ENCODE peak calls at places on chromosomes 13 and 19, in six cellular contexts. Z, N, Y, P, Q and X are unnamed samples.

GRCh38 chr13:98826156-98826555 is 73.7 kb upstream of the SLC15A1 start:
- DNase-seq in N (no peak), Q (no peak), P (no peak), Z (no peak), Y (no peak), X (peak)

GRCh38 chr19:7497292-7497691 is 8.5 kb upstream of the PEX11G start:
- DNase-seq in Z (no peak), P (no peak), Y (no peak), N (no peak), Q (no peak), X (no peak)

GRCh38 chr19:632228-633067 is 889 bp downstream of the POLRMT start:
- DNase-seq in N (peak), Q (peak), P (peak), Z (no peak), Y (no peak), X (peak)

GRCh38 chr13:94454906-94455305 is 24.6 kb downstream of the DCT start:
- DNase-seq in Q (no peak), N (peak), Z (no peak), Y (no peak), P (no peak), X (no peak)

GRCh38 chr19:18007939-18008673 is at the start of gene ARRDC2:
- DNase-seq in P (peak), Q (peak), Z (no peak), N (peak), Y (peak), X (peak)

GRCh38 chr19:31144069-31144468 is 205.2 kb downstream of the TSHZ3 start:
- DNase-seq in N (no peak), P (no peak), Y (no peak), Z (no peak), Q (no peak), X (no peak)

GRCh38 chr19:21568816-21569496 is 63.6 kb downstream of the ZNF429 start:
- DNase-seq in Z (peak), P (no peak), Q (peak), N (peak), Y (peak), X (no peak)

GRCh38 chr19:2016041-2016807 is 710 bp upstream of the BTBD2 start:
- DNase-seq in Z (no peak), Q (no peak), Y (peak), P (peak), N (peak), X (peak)

GRCh38 chr13:105804561-105805190 is 730.8 kb downstream of the EFNB2 start:
- DNase-seq in N (no peak), Y (no peak), Q (no peak), P (no peak), Z (no peak), X (no peak)

GRCh38 chr13:76808927-76809326 is 77.3 kb downstream of the KCTD12 start:
- DNase-seq in Q (no peak), N (no peak), P (no peak), Z (no peak), Y (no peak), X (no peak)

GRCh38 chr13:39364797-39365468 is 238.1 kb downstream of the LHFPL6 start:
- DNase-seq in P (no peak), Y (no peak), Q (no peak), Z (peak), N (no peak), X (no peak)

GRCh38 chr13:113592571-113592970 is 8.0 kb downstream of the TFDP1 start:
- DNase-seq in Q (no peak), Z (no peak), P (no peak), N (no peak), Y (no peak), X (no peak)

GRCh38 chr19:29475469-29475868 is 50.3 kb upstream of the VSTM2B start:
- DNase-seq in Z (no peak), Q (no peak), N (no peak), P (no peak), Y (peak), X (no peak)

GRCh38 chr19:49799798-49800376 is 13.2 kb downstream of the FUZ start:
- DNase-seq in Z (no peak), N (no peak), Y (no peak), P (no peak), Q (no peak), X (peak)

GRCh38 chr13:83827338-83827737 is 54.9 kb downstream of the SLITRK1 start:
- DNase-seq in Y (no peak), Q (no peak), N (no peak), P (no peak), Z (no peak), X (no peak)

GRCh38 chr19:34228347-34228746 is 26.0 kb upstream of the GARRE1 start:
- DNase-seq in Z (no peak), Y (no peak), Q (no peak), P (no peak), N (no peak), X (no peak)

GRCh38 chr19:42370667-42371066 is 19.4 kb downstream of the CNFN start:
- DNase-seq in P (no peak), Z (no peak), N (no peak), Y (no peak), Q (no peak), X (no peak)

GRCh38 chr13:102212729-102213128 is 189.1 kb downstream of the FGF14 start:
- DNase-seq in N (no peak), Z (no peak), Y (no peak), P (no peak), Q (no peak), X (no peak)

GRCh38 chr19:17079710-17080440 is 4.3 kb downstream of the MYO9B start:
- DNase-seq in Z (peak), Y (peak), P (peak), N (peak), Q (peak), X (peak)

GRCh38 chr19:51005248-51005647 is 3.8 kb upstream of the KLK8 start:
- DNase-seq in Q (no peak), Y (no peak), Z (no peak), N (no peak), P (no peak), X (no peak)

GRCh38 chr13:92719868-92720267 is 506.7 kb upstream of the GPC6 start:
- DNase-seq in Q (no peak), Y (no peak), Z (no peak), N (no peak), P (no peak), X (no peak)

GRCh38 chr13:52029569-52029968 is 5.1 kb downstream of the UTP14C start:
- DNase-seq in Z (no peak), N (no peak), Y (no peak), P (no peak), Q (no peak), X (no peak)

GRCh38 chr19:33432408-33433170 is 59.1 kb downstream of the CEBPG start:
- DNase-seq in Z (no peak), Q (no peak), P (no peak), Y (no peak), N (no peak), X (no peak)

GRCh38 chr19:46717034-46717715 is at the start of gene PRKD2:
- DNase-seq in P (peak), Z (no peak), Y (peak), N (peak), Q (peak), X (peak)

GRCh38 chr19:10295305-10295846 is 5.6 kb downstream of the ICAM5 start:
- DNase-seq in P (no peak), Y (no peak), N (peak), Q (no peak), Z (no peak), X (peak)

GRCh38 chr13:98918771-98919170 is 59.1 kb downstream of the DOCK9 start:
- DNase-seq in P (no peak), Q (no peak), N (no peak), Z (no peak), Y (no peak), X (peak)

GRCh38 chr19:11450570-11451326 is 15.3 kb downstream of the PRKCSH start:
- DNase-seq in Q (no peak), Y (no peak), Z (no peak), P (no peak), N (no peak), X (no peak)

GRCh38 chr13:99436013-99436412 is 65.3 kb upstream of the TM9SF2 start:
- DNase-seq in P (no peak), Q (no peak), Z (no peak), N (no peak), Y (no peak), X (no peak)

GRCh38 chr13:51856027-51856736 is 5.6 kb upstream of the CCDC70 start:
- DNase-seq in Z (no peak), Y (no peak), N (no peak), P (no peak), Q (no peak), X (no peak)

GRCh38 chr13:45518525-45519235 is 53.9 kb downstream of the COG3 start:
- DNase-seq in Y (no peak), Q (no peak), Z (no peak), P (no peak), N (no peak), X (no peak)

GRCh38 chr19:57377498-57378146 is 12.0 kb upstream of the ZNF548 start:
- DNase-seq in Z (no peak), P (no peak), Y (no peak), N (no peak), Q (no peak), X (no peak)

GRCh38 chr13:110245421-110245899 is 61.5 kb downstream of the COL4A1 start:
- DNase-seq in Q (no peak), Y (no peak), Z (no peak), N (no peak), P (no peak), X (no peak)